ENCODE peak calls at places on chromosomes 1 and 21, in seven cellular contexts. R is GM23248; P is neural progenitor cell; G is cardiac muscle cell; E is HL-60; M is CD8-positive, alpha-beta memory T cell; Q is ascending aorta. V is an unnamed sample.

GRCh38 chr1:87367549-87367948 is 38.9 kb downstream of the LMO4 start:
- DNase-seq in M (no peak), G (no peak), E (no peak), P (no peak), R (no peak), Q (no peak), V (no peak)

GRCh38 chr1:3313579-3313955 is 140.9 kb upstream of the ARHGEF16 start:
- DNase-seq in Q (peak; percentile 97), G (no peak), M (no peak), P (peak; percentile 75), R (peak; percentile 97), E (no peak), V (peak; percentile 95)

GRCh38 chr1:7501259-7501560 is 269.9 kb upstream of the VAMP3 start:
- DNase-seq in R (no peak), G (no peak), M (peak; percentile 19), Q (no peak), P (peak; percentile 70), E (no peak), V (no peak)

GRCh38 chr21:39660191-39660590 is 47.5 kb downstream of the B3GALT5 start:
- DNase-seq in R (peak; percentile 30), G (no peak), Q (no peak), M (no peak), P (no peak), E (no peak), V (peak; percentile 54)

GRCh38 chr1:226649780-226650179 is 89.3 kb downstream of the ITPKB start:
- DNase-seq in E (no peak), P (no peak), Q (no peak), R (peak; percentile 45), G (peak; percentile 35), M (peak; percentile 65), V (peak; percentile 46)

GRCh38 chr1:56137090-56137489 is 442.3 kb downstream of the PLPP3 start:
- DNase-seq in M (no peak), P (no peak), R (no peak), G (peak; percentile 26), Q (no peak), E (no peak), V (peak; percentile 16)

GRCh38 chr1:224670506-224670905 is 54.4 kb downstream of the CNIH3 start:
- DNase-seq in Q (no peak), M (no peak), P (no peak), R (peak; percentile 37), E (no peak), G (no peak), V (peak; percentile 45)

GRCh38 chr21:22679207-22679606 is 1681.0 kb downstream of the NCAM2 start:
- DNase-seq in R (no peak), Q (no peak), M (no peak), E (no peak), G (no peak), P (no peak), V (no peak)

GRCh38 chr1:175195281-175195680 is 2.7 kb upstream of the KIAA0040 start:
- DNase-seq in M (no peak), R (no peak), E (no peak), G (no peak), Q (no peak), P (no peak), V (no peak)

GRCh38 chr1:162970021-162970420 is 99.1 kb upstream of the RGS4 start:
- DNase-seq in Q (no peak), M (no peak), E (no peak), P (no peak), G (no peak), R (no peak), V (no peak)

GRCh38 chr1:24486296-24487065 is 16.2 kb upstream of the RCAN3 start:
- DNase-seq in Q (no peak), R (no peak), G (no peak), E (no peak), M (peak; percentile 62), P (no peak), V (no peak)

GRCh38 chr1:234322097-234322496 is 51.2 kb upstream of the COA6 start:
- DNase-seq in E (no peak), M (no peak), P (no peak), G (no peak), R (no peak), Q (no peak), V (no peak)

DNA sequence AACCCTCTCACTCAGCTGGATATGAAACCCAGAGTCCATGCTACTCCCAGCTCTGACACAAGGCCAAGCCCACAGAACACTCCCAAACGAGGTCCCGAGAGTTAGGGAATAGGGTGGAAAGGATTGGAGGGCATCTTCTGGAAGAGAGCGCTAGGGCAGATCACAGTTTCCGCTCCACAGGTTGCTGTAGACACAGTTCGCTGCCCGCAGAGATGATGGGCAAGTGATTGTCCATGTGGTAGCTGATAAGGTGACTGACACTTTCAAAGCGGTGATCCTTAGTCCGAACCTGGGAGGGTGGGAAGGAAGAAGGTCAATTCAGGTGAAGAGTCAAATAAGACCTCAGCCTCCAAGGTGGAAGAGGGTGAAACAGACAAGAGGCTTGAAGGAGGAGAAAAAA is 2.1 kb upstream of the PYGO2 start:
- DNase-seq in E (no peak), G (no peak), M (peak; percentile 22), Q (no peak), P (no peak), R (no peak), V (no peak)
- H3K4me3 ChIP-seq in E (no peak overlapping the region), G (no peak overlapping the region), M (no peak overlapping the region), Q (no peak overlapping the region), P (no peak overlapping the region), R (no peak overlapping the region), V (no peak overlapping the region)

DNA sequence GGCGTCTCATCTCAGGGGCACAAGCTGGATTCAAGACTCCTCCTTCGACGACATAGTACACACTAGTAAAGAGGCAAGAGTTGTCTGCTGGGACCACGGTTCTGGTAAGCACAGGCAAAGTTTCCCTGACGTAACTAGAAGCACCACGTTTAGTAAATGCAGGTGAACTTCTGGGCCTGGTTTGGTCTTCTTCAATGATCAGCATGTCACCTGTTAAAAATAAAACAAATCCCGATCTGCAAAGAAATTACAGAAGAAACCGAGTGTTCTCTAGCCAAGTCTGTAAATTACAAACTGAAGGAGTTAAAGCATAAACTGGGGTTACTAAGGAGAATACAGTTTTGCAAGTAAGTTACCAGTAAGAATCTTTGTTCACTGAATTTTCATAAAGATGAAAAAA is 1.5 kb downstream of the YOD1 start:
- DNase-seq in P (no peak), M (no peak), G (no peak), E (no peak), R (no peak), Q (no peak), V (no peak)
- H3K4me3 ChIP-seq in P (peak overlapping the region; percentile 69), M (peak overlapping the region; percentile 91), G (peak overlapping the region; percentile 61), E (no peak overlapping the region), R (peak overlapping the region; percentile 98), Q (peak overlapping the region; percentile 96), V (peak overlapping the region; percentile 98)

GRCh38 chr1:161222175-161223019 is 1.0 kb downstream of the APOA2 start:
- DNase-seq in P (no peak), Q (no peak), R (no peak), G (no peak), M (no peak), E (no peak), V (no peak)
- H3K4me3 ChIP-seq in P (no peak overlapping the region), Q (no peak overlapping the region), R (no peak overlapping the region), G (no peak overlapping the region), M (no peak overlapping the region), E (no peak overlapping the region), V (no peak overlapping the region)

GRCh38 chr1:232140419-232141166 is 489.3 kb downstream of the SIPA1L2 start:
- DNase-seq in E (no peak), Q (no peak), M (no peak), R (no peak), G (no peak), P (no peak), V (no peak)
- H3K4me3 ChIP-seq in E (no peak overlapping the region), Q (no peak overlapping the region), M (no peak overlapping the region), R (no peak overlapping the region), G (no peak overlapping the region), P (no peak overlapping the region), V (no peak overlapping the region)

GRCh38 chr1:65103807-65104206 is 44.2 kb upstream of the AK4 start:
- DNase-seq in Q (no peak), M (no peak), G (no peak), R (no peak), P (no peak), E (no peak), V (no peak)

GRCh38 chr1:65109515-65109914 is 38.5 kb upstream of the AK4 start:
- DNase-seq in M (no peak), P (no peak), R (no peak), G (peak; percentile 14), Q (no peak), E (no peak), V (no peak)

GRCh38 chr1:65108025-65108692 is 39.8 kb upstream of the AK4 start:
- DNase-seq in G (no peak), R (no peak), P (no peak), E (no peak), Q (no peak), M (no peak), V (no peak)

GRCh38 chr1:65104854-65105540 is 43.0 kb upstream of the AK4 start:
- DNase-seq in E (no peak), M (no peak), R (peak; percentile 39), P (no peak), G (no peak), Q (no peak), V (no peak)

GRCh38 chr1:65105596-65105995 is 42.4 kb upstream of the AK4 start:
- DNase-seq in M (no peak), Q (no peak), R (peak; percentile 22), E (no peak), G (no peak), P (no peak), V (no peak)
- H3K4me3 ChIP-seq in M (no peak overlapping the region), Q (no peak overlapping the region), R (no peak overlapping the region), E (no peak overlapping the region), G (no peak overlapping the region), P (no peak overlapping the region), V (no peak overlapping the region)

V was measured in AG10803.